ENCODE peak calls at places on chromosomes 2 and 18, in six cellular contexts. Y is hypothalamus, P is left cardiac atrium, K is lung, W is NCI-H748 treated with DMSO at 0.1 percent for 48 hours, S is fibroblast of lung. I is an unnamed sample.

GRCh38 chr2:144330951-144331651 is 188.8 kb downstream of the ZEB2 start:
- DNase-seq in W (no peak), P (no peak), Y (no peak), K (no peak), S (peak; percentile 34), I (peak; percentile 57)

GRCh38 chr2:217106650-217107014 is 246.8 kb upstream of the TNP1 start:
- DNase-seq in W (no peak), K (no peak), Y (no peak), S (peak; percentile 36), P (no peak), I (no peak)

GRCh38 chr2:62197609-62198236 is 1.8 kb downstream of the B3GNT2 start:
- DNase-seq in P (peak; percentile 63), W (no peak), K (peak; percentile 57), S (no peak), Y (no peak), I (peak; percentile 22)

GRCh38 chr2:101349893-101350662 is 37.2 kb downstream of the CREG2 start:
- DNase-seq in P (no peak), S (peak; percentile 68), K (no peak), W (no peak), Y (peak; percentile 19), I (no peak)

GRCh38 chr2:11404381-11405073 is 60.1 kb upstream of the ROCK2 start:
- DNase-seq in S (no peak), P (no peak), Y (no peak), W (no peak), K (no peak), I (peak; percentile 47)

GRCh38 chr2:173851256-173851655 is 113.9 kb downstream of the SP3 start:
- DNase-seq in P (peak; percentile 68), K (peak; percentile 40), Y (peak; percentile 6), W (no peak), S (no peak), I (no peak)

GRCh38 chr2:46978696-46979095 is 63.1 kb upstream of the MCFD2 start:
- DNase-seq in Y (no peak), S (no peak), P (no peak), W (no peak), K (no peak), I (no peak)

GRCh38 chr18:59957957-59958356 is 58.2 kb downstream of the PMAIP1 start:
- DNase-seq in S (peak; percentile 66), P (peak; percentile 43), Y (no peak), K (no peak), W (peak; percentile 97), I (peak; percentile 52)

GRCh38 chr2:71347517-71347916 is 15.9 kb downstream of the ZNF638 start:
- DNase-seq in S (peak; percentile 20), P (no peak), W (no peak), K (no peak), Y (no peak), I (peak; percentile 47)

GRCh38 chr2:3678212-3678611 is 20.2 kb downstream of the ALLC start:
- DNase-seq in Y (no peak), K (no peak), W (no peak), S (no peak), P (no peak), I (no peak)

I was measured in endothelial cell of umbilical vein.